ENCODE peak calls at places on chromosomes 4 and X, in six cellular contexts. A, Z, B, F, W and Y are unnamed samples.

GRCh38 chr4:123127218-123127617 is 204.8 kb upstream of the NUDT6 start:
- DNase-seq in A (no peak), Z (no peak), B (no peak), F (peak), W (no peak), Y (no peak)

GRCh38 chr4:304987-305680 is at the start of gene ZNF732:
- DNase-seq in F (peak), B (no peak), Z (peak), A (no peak), W (peak), Y (peak)

GRCh38 chr4:44150091-44150576 is 298.5 kb downstream of the KCTD8 start:
- DNase-seq in W (no peak), A (no peak), Z (no peak), F (peak), B (no peak), Y (no peak)

GRCh38 chr4:17680559-17680958 is 66.1 kb downstream of the MED28 start:
- DNase-seq in Z (no peak), A (no peak), W (no peak), F (no peak), B (no peak), Y (no peak)

GRCh38 chr4:53671757-53672156 is 80.5 kb upstream of the LNX1 start:
- DNase-seq in W (no peak), F (no peak), B (no peak), A (no peak), Z (no peak), Y (peak)

GRCh38 chrX:140764401-140764919 is 54.9 kb downstream of the LINC00632 start:
- DNase-seq in F (peak), Z (peak), A (no peak), B (no peak), W (peak), Y (peak)

GRCh38 chr4:25441519-25442117 is 64.6 kb downstream of the ANAPC4 start:
- DNase-seq in W (peak), Z (no peak), B (peak), A (no peak), F (peak), Y (peak)

GRCh38 chr4:34932591-34932990 is 1311.7 kb downstream of the ARAP2 start:
- DNase-seq in A (no peak), Z (no peak), W (no peak), F (no peak), B (no peak), Y (no peak)

GRCh38 chr4:77269505-77269904 is 112.5 kb downstream of the CCNG2 start:
- DNase-seq in W (no peak), Z (no peak), A (no peak), F (no peak), B (no peak), Y (no peak)

GRCh38 chr4:879730-880079 is 52.4 kb downstream of the GAK start:
- DNase-seq in B (no peak), W (no peak), Z (no peak), F (no peak), A (no peak), Y (no peak)

GRCh38 chr4:56977321-56978012 is at the start of gene NOA1:
- DNase-seq in A (peak), F (peak), Z (peak), B (peak), W (peak), Y (peak)
- TF ChIP-seq POLR2A in A (peak), F (peak), Z (peak), B (peak), W (no peak), Y (peak)

GRCh38 chr4:168654206-168655174 is 157.6 kb downstream of the PALLD start:
- DNase-seq in B (peak), Z (no peak), A (no peak), W (no peak), F (no peak), Y (no peak)
- H3K27ac ChIP-seq in B (peak), Z (peak), A (no peak), W (no peak), F (no peak), Y (no peak)

GRCh38 chr4:92050875-92051274 is 252.9 kb upstream of the GRID2 start:
- DNase-seq in B (no peak), F (no peak), W (no peak), Z (no peak), A (no peak), Y (no peak)

GRCh38 chr4:92045718-92046117 is 258.0 kb upstream of the GRID2 start:
- DNase-seq in A (no peak), W (no peak), Z (no peak), B (no peak), F (no peak), Y (no peak)

DNA sequence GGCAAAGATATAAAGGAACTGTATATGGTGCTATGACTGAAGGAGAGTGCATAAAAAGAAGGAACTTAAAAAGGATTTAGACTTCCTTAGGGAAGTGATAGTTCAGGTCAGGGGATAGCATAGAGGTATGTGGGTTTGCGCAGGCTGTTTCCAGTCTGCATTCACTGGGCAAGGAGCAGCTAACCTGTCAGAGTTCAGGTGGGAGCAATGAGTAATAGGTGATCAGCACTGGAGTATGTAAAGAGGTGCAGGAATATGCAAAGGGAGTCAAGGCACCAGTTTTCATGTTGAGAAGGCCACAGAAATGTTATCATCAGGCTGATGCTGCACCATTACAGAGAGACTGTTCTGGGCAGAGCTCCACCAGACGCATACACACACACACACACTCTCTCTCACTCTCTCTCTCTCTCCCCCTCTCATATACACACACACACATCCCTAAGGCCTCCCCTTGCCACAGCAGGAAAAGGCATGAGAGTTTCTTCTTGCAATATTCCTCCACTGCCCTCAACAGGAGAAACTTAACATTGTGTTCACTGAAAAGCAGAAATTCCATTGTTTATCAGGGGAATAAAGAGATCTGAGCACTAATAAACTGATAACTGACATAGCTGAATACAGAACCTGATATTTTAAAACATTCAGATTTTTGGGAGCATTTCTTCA is 256.4 kb upstream of the GRID2 start:
- DNase-seq in B (no peak), A (no peak), Z (no peak), F (peak), W (no peak), Y (no peak)
- TF ChIP-seq CTCF in B (no peak), A (no peak), Z (no peak), F (peak), W (no peak), Y (peak)

DNA sequence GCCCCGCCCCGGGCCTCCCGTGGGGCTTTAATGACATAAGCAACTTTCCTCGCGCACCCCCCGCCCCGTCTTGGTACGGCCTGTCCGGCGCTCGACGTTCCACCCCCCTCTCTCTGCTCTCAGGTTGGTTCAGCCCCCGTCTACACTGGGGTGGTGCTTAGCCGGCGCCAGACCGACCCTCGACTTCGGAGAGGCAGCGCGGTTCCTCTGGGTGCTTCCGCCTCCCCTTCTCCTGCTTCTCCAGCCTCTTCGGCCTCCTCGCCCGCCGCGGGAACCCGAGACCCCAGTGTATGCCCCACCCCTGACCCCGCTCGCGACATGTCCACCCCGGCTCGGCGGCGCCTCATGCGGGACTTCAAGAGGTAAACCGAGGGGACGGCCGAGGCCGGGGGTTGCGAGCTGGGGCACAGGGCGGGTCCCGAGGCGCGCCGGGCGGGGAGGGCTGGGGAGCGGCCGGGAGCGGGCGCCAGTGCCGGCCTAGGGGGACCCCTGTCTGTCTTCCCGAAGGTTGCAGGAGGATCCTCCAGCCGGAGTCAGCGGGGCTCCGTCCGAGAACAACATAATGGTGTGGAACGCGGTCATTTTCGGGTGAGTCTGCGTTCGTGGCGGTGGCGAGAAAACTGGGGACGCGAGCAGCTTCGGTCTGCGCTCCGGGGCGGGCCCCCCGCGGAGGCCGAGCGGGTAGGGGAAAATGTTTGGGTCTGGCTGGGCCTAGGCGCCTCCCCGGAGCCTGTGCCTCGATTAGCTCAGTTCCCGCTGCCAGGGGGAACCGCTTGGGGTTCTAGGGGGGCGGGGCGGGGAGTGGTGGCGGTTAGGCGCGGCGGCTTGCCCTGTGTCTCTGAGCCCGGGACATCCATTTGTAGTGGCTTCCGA is at the start of gene UBE2A:
- DNase-seq in Z (peak), W (peak), B (peak), F (peak), A (peak), Y (peak)
- TF ChIP-seq POLR2A in Z (peak), W (peak), B (peak), F (peak), A (peak), Y (peak)

GRCh38 chr4:86500527-86500926 is 93.6 kb upstream of the PTPN13 start:
- DNase-seq in F (no peak), W (no peak), B (no peak), A (no peak), Z (no peak), Y (no peak)

GRCh38 chr4:86497980-86498379 is 96.1 kb upstream of the PTPN13 start:
- DNase-seq in B (no peak), A (no peak), W (no peak), Z (no peak), F (no peak), Y (peak)

GRCh38 chr4:86496094-86497060 is 97.7 kb upstream of the PTPN13 start:
- DNase-seq in Z (peak), F (peak), B (peak), W (no peak), A (no peak), Y (peak)

GRCh38 chr4:86497131-86497530 is 97.0 kb upstream of the PTPN13 start:
- DNase-seq in B (no peak), F (no peak), A (no peak), Z (no peak), W (no peak), Y (no peak)

DNA sequence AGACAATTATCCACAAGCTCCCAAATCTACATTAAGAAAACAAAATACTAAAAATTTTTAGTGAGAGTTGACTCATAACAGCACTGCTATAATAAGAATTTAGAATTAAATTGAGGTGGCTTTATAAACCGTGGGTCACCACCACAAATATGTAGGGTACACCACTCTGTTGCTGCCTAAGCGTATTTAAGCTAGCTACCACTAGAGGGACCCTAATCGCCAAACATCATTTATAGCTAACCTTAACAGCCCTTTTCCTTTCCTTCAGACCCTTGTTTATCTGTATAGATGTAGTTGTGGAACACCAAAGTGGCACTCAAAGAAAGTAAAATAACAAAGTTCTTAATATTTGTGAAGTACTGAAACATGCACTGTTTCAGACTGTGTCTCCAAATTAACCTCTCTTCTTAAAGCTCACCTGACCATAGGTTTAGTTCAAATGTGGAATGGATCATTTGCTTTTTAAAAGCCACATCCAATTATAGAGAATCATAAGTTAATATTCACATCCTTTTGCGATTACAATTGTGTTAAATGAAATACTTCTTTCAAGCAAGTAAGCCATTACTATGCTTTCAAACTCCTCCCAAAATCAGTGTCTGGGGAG is 95.5 kb upstream of the PTPN13 start:
- DNase-seq in B (no peak), A (no peak), W (no peak), F (peak), Z (no peak), Y (no peak)
- H3K27ac ChIP-seq in B (no peak), A (peak), W (no peak), F (no peak), Z (no peak), Y (no peak)

DNA sequence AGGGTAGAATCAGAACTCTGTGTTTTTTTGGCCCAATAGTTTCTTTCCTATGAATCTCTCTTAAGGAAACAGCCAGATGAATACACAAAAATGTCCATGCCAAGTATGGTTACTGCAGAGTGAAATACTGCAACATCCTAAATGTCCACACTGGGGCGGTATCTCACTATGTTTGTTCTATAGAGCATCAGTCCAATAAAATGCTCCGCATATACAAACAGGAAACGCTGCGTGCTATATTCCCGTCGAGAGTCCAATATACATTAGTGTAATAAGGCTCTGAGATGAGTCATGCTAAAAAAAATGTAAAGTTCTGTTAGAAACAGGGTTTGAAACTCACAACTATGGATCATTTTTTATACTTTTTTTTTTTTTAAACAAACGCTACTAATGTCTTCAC is 72.9 kb upstream of the ENOX2 start:
- DNase-seq in Z (no peak), W (no peak), A (no peak), B (peak), F (peak), Y (peak)
- TF ChIP-seq CTCF in Z (peak), W (peak), A (peak), B (peak), F (peak), Y (peak)

GRCh38 chr4:173529505-173530325 is at the start of gene HAND2:
- DNase-seq in F (peak), B (peak), W (peak), Z (peak), A (no peak), Y (peak)
- TF ChIP-seq POLR2A in F (no peak), B (peak), W (peak), Z (peak), A (no peak), Y (peak)